ENCODE peak calls at places on chromosomes 6 and 20, in seven cellular contexts. F, Y, N, C, K, H and L are unnamed samples.

GRCh38 chr6:65191412-65191811 is 515.6 kb downstream of the EYS start:
- DNase-seq in F (no peak), Y (no peak), N (no peak), C (no peak), K (no peak), H (no peak), L (no peak)

GRCh38 chr6:169577236-169577635 is 124.6 kb downstream of the WDR27 start:
- DNase-seq in F (no peak), Y (no peak), N (no peak), C (no peak), K (no peak), H (no peak), L (no peak)

GRCh38 chr6:30130887-30131862 is 4.8 kb upstream of the TRIM40 start:
- DNase-seq in F (peak), Y (peak), N (peak), C (peak), K (no peak), H (peak), L (no peak)

GRCh38 chr6:26032387-26033131 is 54.7 kb upstream of the HFE start:
- DNase-seq in F (peak), Y (no peak), N (no peak), C (peak), K (no peak), H (no peak), L (no peak)

GRCh38 chr6:104527761-104528415 is 331.8 kb downstream of the HACE1 start:
- DNase-seq in F (peak), Y (no peak), N (no peak), C (peak), K (peak), H (no peak), L (no peak)

GRCh38 chr6:35251949-35252348 is 7.6 kb upstream of the ZNF76 start:
- DNase-seq in F (no peak), Y (no peak), N (no peak), C (no peak), K (no peak), H (no peak), L (no peak)

GRCh38 chr20:10696650-10697049 is 22.9 kb upstream of the JAG1 start:
- DNase-seq in F (no peak), Y (no peak), N (no peak), C (no peak), K (no peak), H (peak), L (no peak)

GRCh38 chr6:15331143-15331542 is 85.3 kb downstream of the JARID2 start:
- DNase-seq in F (no peak), Y (no peak), N (no peak), C (peak), K (no peak), H (no peak), L (no peak)

GRCh38 chr20:32985596-32985995 is 18.6 kb downstream of the SUN5 start:
- DNase-seq in F (no peak), Y (no peak), N (no peak), C (no peak), K (no peak), H (no peak), L (no peak)

GRCh38 chr20:4375881-4376280 is 345.8 kb upstream of the PRND start:
- DNase-seq in F (peak), Y (no peak), N (peak), C (peak), K (no peak), H (no peak), L (no peak)

GRCh38 chr6:137323860-137324259 is 104.7 kb upstream of the IFNGR1 start:
- DNase-seq in F (no peak), Y (no peak), N (no peak), C (no peak), K (no peak), H (no peak), L (no peak)

GRCh38 chr6:12543953-12544352 is 172.6 kb upstream of the PHACTR1 start:
- DNase-seq in F (no peak), Y (no peak), N (no peak), C (no peak), K (no peak), H (peak), L (no peak)

DNA sequence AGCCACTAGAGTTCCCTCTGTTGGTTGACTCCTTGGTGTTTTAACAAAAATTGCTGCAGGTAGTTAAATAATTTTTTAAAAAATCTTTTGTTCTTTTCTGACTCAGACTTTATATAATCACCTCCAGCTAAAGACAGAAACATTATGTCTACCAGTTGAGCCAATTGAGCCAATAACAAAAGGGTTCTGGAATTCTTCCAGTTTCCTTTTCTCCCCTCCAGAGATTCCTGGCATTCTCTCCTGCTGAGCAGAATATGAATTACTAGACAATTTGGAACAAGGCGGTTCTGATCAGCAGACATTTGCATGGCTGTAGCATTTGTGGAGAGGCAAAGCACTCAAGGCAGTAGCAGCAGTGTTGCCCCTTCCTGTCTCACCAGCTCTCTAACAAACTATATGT is 144.0 kb upstream of the SLC35B3 start:
- DNase-seq in F (peak), Y (no peak), N (no peak), C (peak), K (no peak), H (no peak), L (no peak)
- TF ChIP-seq CTCF in F (no peak), Y (no peak), N (no peak), C (no peak), K (no peak), H (no peak), L (no peak)

GRCh38 chr20:37980876-37981275 is 52.4 kb downstream of the TTI1 start:
- DNase-seq in F (no peak), Y (no peak), N (no peak), C (no peak), K (no peak), H (no peak), L (no peak)
- TF ChIP-seq CTCF in F (no peak), Y (no peak), N (no peak), C (no peak), K (no peak), H (no peak), L (no peak)

GRCh38 chr20:50301165-50301564 is 110.5 kb downstream of the CEBPB start:
- DNase-seq in F (no peak), Y (no peak), N (no peak), C (no peak), K (no peak), H (no peak), L (no peak)
- TF ChIP-seq CTCF in F (no peak), Y (no peak), N (no peak), C (no peak), K (no peak), H (no peak), L (no peak)

GRCh38 chr6:133034509-133035206 is 206.5 kb upstream of the EYA4 start:
- DNase-seq in F (peak), Y (no peak), N (no peak), C (no peak), K (no peak), H (no peak), L (no peak)

GRCh38 chr6:133042550-133043120 is 198.5 kb upstream of the EYA4 start:
- DNase-seq in F (no peak), Y (no peak), N (no peak), C (no peak), K (no peak), H (no peak), L (no peak)

GRCh38 chr6:133041020-133041419 is 200.1 kb upstream of the EYA4 start:
- DNase-seq in F (no peak), Y (no peak), N (no peak), C (no peak), K (no peak), H (no peak), L (no peak)

GRCh38 chr6:133040025-133040838 is 200.9 kb upstream of the EYA4 start:
- DNase-seq in F (peak), Y (no peak), N (no peak), C (peak), K (no peak), H (no peak), L (no peak)
- TF ChIP-seq CTCF in F (peak), Y (peak), N (peak), C (peak), K (no peak), H (no peak), L (no peak)

GRCh38 chr20:428658-429200 is 20.6 kb downstream of the RBCK1 start:
- DNase-seq in F (no peak), Y (no peak), N (no peak), C (no peak), K (peak), H (no peak), L (no peak)
- TF ChIP-seq CTCF in F (no peak), Y (no peak), N (no peak), C (no peak), K (no peak), H (no peak), L (no peak)